ENCODE peak calls at places on chromosomes 5 and 9, in eight cellular contexts. N is GM10248, H is gastrocnemius medialis, W is transverse colon, A is HFFc6, O is GM20000, V is A549, I is body of pancreas. E is an unnamed sample.

GRCh38 chr9:70120834-70121510 is 77.3 kb downstream of the MAMDC2 start:
- DNase-seq in N (no peak), H (peak), W (peak), A (peak), O (no peak), V (peak), I (peak), E (peak)

GRCh38 chr5:162824360-162824759 is 613.0 kb upstream of the CCNG1 start:
- DNase-seq in N (peak), H (no peak), W (no peak), A (no peak), O (peak), V (no peak), I (no peak), E (no peak)

GRCh38 chr5:59357421-59357977 is 536.0 kb downstream of the PDE4D start:
- DNase-seq in N (no peak), H (peak), W (no peak), A (no peak), O (no peak), V (peak), I (peak), E (no peak)

GRCh38 chr9:131423171-131423581 is 29.3 kb downstream of the PRRC2B start:
- DNase-seq in N (no peak), H (peak), W (peak), A (peak), O (peak), V (peak), I (peak), E (peak)

GRCh38 chr9:118017607-118018122 is 313.5 kb downstream of the TLR4 start:
- DNase-seq in N (no peak), H (no peak), W (no peak), A (no peak), O (no peak), V (no peak), I (no peak), E (no peak)

GRCh38 chr5:158142182-158142581 is 283.2 kb upstream of the CLINT1 start:
- DNase-seq in N (no peak), H (no peak), W (no peak), A (no peak), O (no peak), V (no peak), I (no peak), E (no peak)

GRCh38 chr5:160064441-160064840 is 54.8 kb downstream of the PWWP2A start:
- DNase-seq in N (no peak), H (no peak), W (peak), A (no peak), O (no peak), V (no peak), I (peak), E (no peak)

GRCh38 chr9:121945849-121946248 is 147.3 kb downstream of the TTLL11 start:
- DNase-seq in N (no peak), H (no peak), W (no peak), A (peak), O (no peak), V (no peak), I (no peak), E (no peak)

GRCh38 chr9:90432951-90433350 is 209.7 kb downstream of the DIRAS2 start:
- DNase-seq in N (no peak), H (no peak), W (no peak), A (no peak), O (no peak), V (peak), I (no peak), E (no peak)

GRCh38 chr5:79560774-79561524 is 47.0 kb upstream of the HOMER1 start:
- DNase-seq in N (peak), H (no peak), W (no peak), A (peak), O (peak), V (no peak), I (no peak), E (no peak)

GRCh38 chr5:80134879-80135278 is 99.7 kb downstream of the THBS4 start:
- DNase-seq in N (no peak), H (no peak), W (no peak), A (no peak), O (no peak), V (no peak), I (no peak), E (no peak)

GRCh38 chr5:68821056-68821455 is 272.8 kb upstream of the SLC30A5 start:
- DNase-seq in N (no peak), H (no peak), W (no peak), A (no peak), O (no peak), V (no peak), I (no peak), E (no peak)

GRCh38 chr5:81856948-81857928 is 106.3 kb upstream of the SSBP2 start:
- DNase-seq in N (no peak), H (peak), W (peak), A (no peak), O (peak), V (peak), I (peak), E (peak)

GRCh38 chr9:97788763-97789663 is 64.0 kb upstream of the FOXE1 start:
- DNase-seq in N (no peak), H (no peak), W (no peak), A (peak), O (no peak), V (peak), I (no peak), E (no peak)

GRCh38 chr9:99980578-99980977 is 74.1 kb downstream of the STX17 start:
- DNase-seq in N (no peak), H (no peak), W (no peak), A (no peak), O (no peak), V (no peak), I (no peak), E (no peak)

GRCh38 chr9:131773911-131774379 is 34.1 kb upstream of the RAPGEF1 start:
- DNase-seq in N (peak), H (no peak), W (peak), A (peak), O (peak), V (peak), I (peak), E (no peak)

GRCh38 chr9:134307223-134307600 is 19.0 kb upstream of the RXRA start:
- DNase-seq in N (no peak), H (no peak), W (no peak), A (no peak), O (no peak), V (no peak), I (peak), E (no peak)

GRCh38 chr5:5885782-5886181 is 463.3 kb downstream of the ICE1 start:
- DNase-seq in N (no peak), H (no peak), W (no peak), A (no peak), O (no peak), V (no peak), I (no peak), E (no peak)

GRCh38 chr9:137295313-137296213 is 6.5 kb downstream of the NRARP start:
- DNase-seq in N (peak), H (no peak), W (peak), A (no peak), O (peak), V (no peak), I (peak), E (peak)

GRCh38 chr9:13778486-13779110 is 499.1 kb upstream of the MPDZ start:
- DNase-seq in N (no peak), H (no peak), W (no peak), A (no peak), O (no peak), V (no peak), I (no peak), E (no peak)

GRCh38 chr5:174335682-174336364 is 290.3 kb downstream of the NSG2 start:
- DNase-seq in N (no peak), H (no peak), W (no peak), A (no peak), O (no peak), V (no peak), I (no peak), E (no peak)

GRCh38 chr5:102089883-102090282 is 206.2 kb downstream of the SLCO4C1 start:
- DNase-seq in N (no peak), H (no peak), W (no peak), A (no peak), O (no peak), V (no peak), I (no peak), E (no peak)

DNA sequence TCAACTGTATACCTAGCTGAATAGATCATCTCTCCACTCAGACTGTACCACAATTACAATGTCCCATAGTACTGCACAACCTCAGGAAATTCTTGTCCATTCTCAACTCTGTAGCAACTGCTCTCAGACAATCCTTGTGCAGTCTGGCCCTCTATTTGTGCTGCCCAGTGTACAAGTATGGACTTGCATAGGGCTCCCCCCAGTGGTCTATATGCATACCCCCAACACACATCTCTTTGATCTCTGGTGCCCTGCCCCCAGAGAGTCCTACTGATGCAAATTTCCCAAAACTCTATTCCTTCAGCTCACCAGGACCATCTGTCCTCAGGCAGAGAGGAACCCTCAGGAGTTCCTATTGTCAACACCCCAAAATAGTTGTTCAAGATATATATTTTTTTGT is 205.3 kb downstream of the SLCO4C1 start:
- DNase-seq in N (peak), H (no peak), W (no peak), A (no peak), O (peak), V (peak), I (peak), E (no peak)
- TF ChIP-seq CTCF in N (peak), H (no peak), W (peak), A (no peak), O (peak), V (no peak), I (no peak), E (no peak)

GRCh38 chr5:35854248-35854647 is 2.4 kb upstream of the IL7R start:
- DNase-seq in N (no peak), H (peak), W (peak), A (no peak), O (no peak), V (no peak), I (no peak), E (no peak)
- TF ChIP-seq CTCF in N (no peak), H (no peak), W (no peak), A (no peak), O (no peak), V (no peak), I (no peak), E (no peak)

GRCh38 chr5:171365351-171365750 is 22.3 kb upstream of the NPM1 start:
- DNase-seq in N (no peak), H (no peak), W (no peak), A (no peak), O (no peak), V (peak), I (no peak), E (no peak)
- TF ChIP-seq CTCF in N (peak), H (no peak), W (no peak), A (peak), O (no peak), V (peak), I (no peak), E (no peak)

DNA sequence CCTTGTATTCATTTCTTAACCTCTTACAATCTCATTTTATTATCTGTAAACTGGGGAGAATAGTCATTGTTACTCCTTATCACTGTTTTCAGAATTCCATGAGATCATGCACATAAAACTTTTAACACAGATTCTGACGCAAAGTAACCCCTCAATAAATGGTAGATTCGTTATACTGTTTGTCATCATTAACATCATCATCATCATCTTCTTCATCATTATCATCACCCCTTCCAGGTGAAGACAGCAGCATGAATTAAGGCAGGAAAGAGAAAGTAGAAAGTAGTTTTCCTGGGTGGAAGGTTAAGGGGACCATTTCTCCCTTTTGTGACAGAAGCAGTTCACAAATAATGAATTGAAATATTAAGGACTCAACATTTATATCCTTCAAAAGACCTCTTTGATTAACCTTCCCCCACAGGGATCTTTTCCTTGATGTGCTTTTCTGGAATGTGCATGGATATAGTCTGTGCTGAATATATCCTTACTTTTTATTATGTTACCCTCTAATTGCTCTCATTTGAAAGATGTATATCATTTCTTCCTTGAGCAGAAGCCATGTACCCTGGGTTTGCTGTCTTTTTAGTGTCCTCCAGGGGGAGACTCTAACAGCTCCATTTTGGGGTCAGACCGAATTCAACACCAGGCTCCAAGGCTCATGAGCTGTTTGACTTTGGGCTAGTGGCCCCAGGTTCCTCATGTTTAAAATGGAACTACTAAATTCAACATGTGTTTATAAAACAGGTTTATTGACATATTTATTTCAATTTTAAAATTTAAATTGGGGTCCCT is 1029.9 kb upstream of the WWC1 start:
- DNase-seq in N (no peak), H (no peak), W (no peak), A (no peak), O (peak), V (peak), I (no peak), E (no peak)
- TF ChIP-seq CTCF in N (no peak), H (no peak), W (no peak), A (peak), O (no peak), V (peak), I (no peak), E (no peak)

GRCh38 chr9:112366591-112366990 is 13.3 kb upstream of the HSDL2 start:
- DNase-seq in N (no peak), H (no peak), W (no peak), A (no peak), O (no peak), V (no peak), I (no peak), E (no peak)
- TF ChIP-seq CTCF in N (no peak), H (no peak), W (no peak), A (peak), O (no peak), V (no peak), I (no peak), E (no peak)

DNA sequence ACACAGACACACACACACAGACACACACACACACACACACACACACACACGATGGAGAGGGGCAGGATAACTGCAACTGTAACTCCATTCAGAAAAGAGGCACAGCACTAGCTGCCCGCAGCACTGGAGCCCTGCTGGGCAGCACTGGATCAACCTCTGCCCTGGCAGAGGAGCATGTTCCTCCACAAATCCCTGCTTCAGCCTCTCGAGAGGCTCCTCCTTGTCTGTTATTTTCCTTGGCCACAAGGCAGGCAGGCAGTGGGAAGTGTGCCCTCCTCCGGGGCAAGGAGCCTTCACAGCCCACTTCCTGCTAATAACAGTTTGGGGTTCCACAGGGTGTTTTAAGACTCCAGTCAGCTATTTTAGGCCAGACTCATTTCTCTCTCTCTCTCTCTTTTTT is 11.8 kb downstream of the FXN start:
- DNase-seq in N (no peak), H (no peak), W (no peak), A (no peak), O (no peak), V (no peak), I (no peak), E (no peak)
- TF ChIP-seq CTCF in N (no peak), H (no peak), W (no peak), A (no peak), O (no peak), V (no peak), I (no peak), E (no peak)

GRCh38 chr5:146394486-146394885 is 52.6 kb upstream of the TCERG1 start:
- DNase-seq in N (no peak), H (no peak), W (no peak), A (no peak), O (no peak), V (no peak), I (no peak), E (no peak)

GRCh38 chr5:146395233-146395632 is 51.9 kb upstream of the TCERG1 start:
- DNase-seq in N (no peak), H (no peak), W (no peak), A (no peak), O (no peak), V (no peak), I (no peak), E (no peak)

GRCh38 chr5:146388418-146388817 is 49.8 kb downstream of the POU4F3 start:
- DNase-seq in N (no peak), H (no peak), W (no peak), A (peak), O (no peak), V (no peak), I (no peak), E (no peak)

GRCh38 chr5:146390469-146390868 is 51.8 kb downstream of the POU4F3 start:
- DNase-seq in N (no peak), H (no peak), W (no peak), A (no peak), O (no peak), V (peak), I (no peak), E (no peak)
- TF ChIP-seq CTCF in N (peak), H (no peak), W (no peak), A (peak), O (peak), V (peak), I (no peak), E (no peak)

DNA sequence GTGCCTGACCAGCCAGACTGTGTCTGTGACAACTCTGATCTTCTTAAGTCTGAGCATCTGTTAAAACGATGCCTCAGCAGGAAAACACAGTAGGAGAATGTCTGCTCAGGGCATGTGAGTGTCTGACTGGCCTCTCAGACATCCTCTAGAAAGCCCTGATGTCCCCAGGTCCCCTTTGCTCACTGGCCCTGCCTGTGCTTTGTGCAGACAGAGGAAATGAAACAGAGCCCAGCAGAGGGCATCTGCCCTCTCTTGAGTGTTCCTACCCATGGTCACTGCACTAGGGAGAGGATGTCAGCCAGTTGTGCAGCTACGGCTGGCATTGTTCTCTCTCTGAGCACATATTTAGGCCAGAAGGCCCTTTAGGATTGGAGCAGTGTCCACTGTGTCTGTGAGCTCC is 56.9 kb downstream of the TRPC7 start:
- DNase-seq in N (no peak), H (no peak), W (no peak), A (no peak), O (no peak), V (peak), I (peak), E (no peak)
- TF ChIP-seq CTCF in N (peak), H (no peak), W (no peak), A (no peak), O (no peak), V (no peak), I (no peak), E (no peak)

DNA sequence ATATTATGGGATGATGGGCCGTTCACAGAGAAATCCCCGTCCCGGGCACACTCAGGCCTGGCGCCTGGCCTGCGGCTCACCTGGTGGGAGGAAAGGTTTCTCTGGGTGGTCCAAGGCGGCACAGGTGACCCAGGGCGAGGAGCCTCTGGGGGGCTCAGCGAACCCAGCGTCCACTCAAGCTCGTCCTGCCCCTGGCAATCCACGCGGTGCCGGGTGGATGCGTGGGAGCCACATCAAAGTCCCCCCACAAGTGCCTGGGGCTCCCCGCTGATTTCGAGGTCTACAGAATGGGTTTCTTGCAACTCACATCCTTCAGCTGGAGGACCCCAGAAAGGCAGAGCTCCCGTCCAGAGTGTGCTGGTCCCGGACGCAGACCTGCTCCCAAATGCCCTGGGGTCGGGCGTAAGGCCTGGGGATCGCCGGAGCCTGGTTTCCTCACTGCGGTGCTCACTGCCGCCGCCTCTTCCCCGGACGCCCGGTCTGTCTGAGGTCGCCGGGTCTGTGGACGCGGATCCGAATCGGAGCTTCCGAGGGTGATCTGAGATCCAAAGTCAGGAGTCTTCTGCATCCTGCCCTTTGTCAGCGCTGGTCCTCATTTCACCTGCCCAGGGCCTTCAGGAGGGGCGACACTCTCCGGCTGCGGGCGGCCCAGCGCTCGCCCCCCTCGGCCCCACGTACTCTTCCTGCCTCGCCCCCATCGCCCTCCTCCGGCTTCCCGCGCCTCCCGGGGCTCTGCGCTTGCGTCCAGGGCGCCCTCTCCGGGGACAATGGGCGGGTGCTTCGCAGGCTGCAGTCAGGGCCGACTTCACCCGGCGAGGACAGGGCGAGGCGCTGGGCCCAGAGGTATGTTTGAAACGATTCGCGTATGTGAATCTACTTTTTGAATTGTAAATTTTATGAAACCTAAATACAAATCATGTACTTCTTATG is 20.0 kb upstream of the RUFY1 start:
- DNase-seq in N (peak), H (no peak), W (peak), A (no peak), O (peak), V (peak), I (peak), E (peak)
- TF ChIP-seq CTCF in N (peak), H (peak), W (no peak), A (peak), O (peak), V (no peak), I (peak), E (no peak)

GRCh38 chr9:77562021-77562748 is 85.9 kb downstream of the GNA14 start:
- DNase-seq in N (no peak), H (no peak), W (no peak), A (no peak), O (no peak), V (no peak), I (no peak), E (no peak)

GRCh38 chr9:77561321-77562020 is 86.7 kb downstream of the GNA14 start:
- DNase-seq in N (no peak), H (no peak), W (no peak), A (no peak), O (no peak), V (no peak), I (no peak), E (no peak)

GRCh38 chr9:77554706-77555105 is 93.4 kb downstream of the GNA14 start:
- DNase-seq in N (no peak), H (no peak), W (no peak), A (no peak), O (no peak), V (no peak), I (no peak), E (no peak)

DNA sequence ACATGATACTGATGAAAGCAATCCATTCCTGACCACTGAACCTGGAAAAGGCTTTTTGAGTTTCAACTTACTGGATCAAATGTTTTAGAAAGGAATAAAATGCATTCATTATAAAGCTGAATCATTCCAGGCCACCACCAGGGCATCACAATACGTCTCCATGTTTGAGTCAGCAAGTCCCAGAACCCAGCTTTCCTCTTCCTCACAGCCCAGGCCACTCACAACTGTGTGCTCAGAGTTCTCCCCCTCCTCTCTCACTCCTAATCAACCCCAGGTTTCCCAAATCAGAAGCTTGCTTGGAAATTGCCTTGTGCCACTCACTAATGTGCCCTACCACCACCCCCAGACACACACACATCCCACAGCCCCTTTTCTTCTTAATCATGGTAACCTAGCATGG is 91.7 kb downstream of the GNA14 start:
- DNase-seq in N (no peak), H (no peak), W (no peak), A (no peak), O (no peak), V (no peak), I (no peak), E (no peak)
- TF ChIP-seq CTCF in N (no peak), H (no peak), W (no peak), A (no peak), O (no peak), V (no peak), I (no peak), E (no peak)